ENCODE peak calls at places on chromosomes 16 and 17, in eight cellular contexts. X is neural progenitor cell; M is PC-9; E is HL-60; A is tibial nerve; Z is body of pancreas; V is CD8-positive, alpha-beta memory T cell; F is small intestine. H is an unnamed sample.

GRCh38 chr17:75814900-75815373 is 29.3 kb downstream of the UNC13D start:
- DNase-seq in X (no peak), M (peak), E (no peak), A (no peak), Z (no peak), V (peak), F (no peak), H (peak)

GRCh38 chr17:27950995-27951394 is 57.8 kb upstream of the LYRM9 start:
- DNase-seq in X (no peak), M (no peak), E (no peak), A (no peak), Z (no peak), V (no peak), F (no peak), H (no peak)

GRCh38 chr17:44606658-44607057 is 49.4 kb downstream of the FZD2 start:
- DNase-seq in X (no peak), M (no peak), E (no peak), A (no peak), Z (no peak), V (no peak), F (no peak), H (no peak)

GRCh38 chr16:1324286-1324826 is 9.1 kb upstream of the BAIAP3 start:
- DNase-seq in X (no peak), M (no peak), E (no peak), A (no peak), Z (no peak), V (no peak), F (no peak), H (no peak)

GRCh38 chr16:85126731-85127662 is 14.7 kb upstream of the CIBAR2 start:
- DNase-seq in X (peak), M (no peak), E (no peak), A (no peak), Z (peak), V (no peak), F (no peak), H (no peak)

GRCh38 chr17:61402978-61403845 is 3.6 kb downstream of the TBX2 start:
- DNase-seq in X (peak), M (no peak), E (no peak), A (peak), Z (no peak), V (no peak), F (no peak), H (no peak)

GRCh38 chr17:32007463-32008298 is 498 bp downstream of the LRRC37B start:
- DNase-seq in X (peak), M (peak), E (peak), A (no peak), Z (peak), V (peak), F (peak), H (no peak)

GRCh38 chr17:77691216-77692085 is 267.1 kb upstream of the TNRC6C start:
- DNase-seq in X (no peak), M (no peak), E (peak), A (no peak), Z (no peak), V (peak), F (no peak), H (peak)

GRCh38 chr16:75996491-75996890 is 270.2 kb upstream of the CPHXL start:
- DNase-seq in X (no peak), M (no peak), E (no peak), A (no peak), Z (no peak), V (no peak), F (no peak), H (no peak)

GRCh38 chr16:62256406-62256805 is 220.2 kb upstream of the CDH8 start:
- DNase-seq in X (peak), M (no peak), E (no peak), A (no peak), Z (no peak), V (no peak), F (no peak), H (no peak)

GRCh38 chr16:57191056-57191536 is 5.0 kb downstream of the RSPRY1 start:
- DNase-seq in X (no peak), M (no peak), E (no peak), A (no peak), Z (no peak), V (no peak), F (no peak), H (no peak)

GRCh38 chr17:49216953-49217650 is 6.6 kb downstream of the ABI3 start:
- DNase-seq in X (no peak), M (no peak), E (peak), A (peak), Z (peak), V (no peak), F (no peak), H (no peak)

GRCh38 chr16:10965440-10966039 is 21.2 kb downstream of the CLEC16A start:
- DNase-seq in X (no peak), M (no peak), E (no peak), A (no peak), Z (no peak), V (no peak), F (no peak), H (no peak)

GRCh38 chr17:76544123-76544915 is 4.5 kb downstream of the PRCD start:
- DNase-seq in X (no peak), M (no peak), E (no peak), A (no peak), Z (no peak), V (no peak), F (no peak), H (no peak)

GRCh38 chr16:87583453-87584131 is 18.7 kb upstream of the JPH3 start:
- DNase-seq in X (no peak), M (no peak), E (no peak), A (no peak), Z (no peak), V (no peak), F (no peak), H (no peak)

GRCh38 chr17:75346906-75347305 is 57.7 kb upstream of the SLC25A19 start:
- DNase-seq in X (peak), M (peak), E (no peak), A (no peak), Z (no peak), V (no peak), F (no peak), H (no peak)

GRCh38 chr17:11564483-11565380 is 33.5 kb upstream of the DNAH9 start:
- DNase-seq in X (no peak), M (no peak), E (no peak), A (no peak), Z (no peak), V (no peak), F (no peak), H (no peak)

GRCh38 chr17:42405963-42406495 is 17.0 kb downstream of the CAVIN1 start:
- DNase-seq in X (peak), M (peak), E (no peak), A (peak), Z (peak), V (peak), F (peak), H (peak)

GRCh38 chr17:63991611-63992010 is 6.5 kb upstream of the PRR29 start:
- DNase-seq in X (peak), M (no peak), E (no peak), A (no peak), Z (no peak), V (peak), F (no peak), H (peak)

GRCh38 chr17:2030779-2031163 is 818 bp downstream of the DPH1 start:
- DNase-seq in X (peak), M (no peak), E (no peak), A (no peak), Z (no peak), V (peak), F (no peak), H (no peak)

GRCh38 chr16:89572042-89572441 is 3.5 kb upstream of the CPNE7 start:
- DNase-seq in X (no peak), M (no peak), E (no peak), A (no peak), Z (no peak), V (no peak), F (no peak), H (no peak)

GRCh38 chr17:35750526-35751395 is 2.3 kb downstream of the GAS2L2 start:
- DNase-seq in X (no peak), M (no peak), E (no peak), A (no peak), Z (no peak), V (no peak), F (no peak), H (no peak)

GRCh38 chr16:7268182-7268581 is 64.5 kb upstream of the RBFOX1 start:
- DNase-seq in X (peak), M (peak), E (no peak), A (no peak), Z (peak), V (no peak), F (peak), H (no peak)

GRCh38 chr17:57033296-57033695 is 51.8 kb upstream of the AKAP1 start:
- DNase-seq in X (no peak), M (no peak), E (no peak), A (no peak), Z (peak), V (no peak), F (no peak), H (peak)

GRCh38 chr17:15496735-15497134 is 29.3 kb upstream of the CDRT4 start:
- DNase-seq in X (no peak), M (no peak), E (no peak), A (no peak), Z (no peak), V (no peak), F (no peak), H (no peak)

GRCh38 chr17:58066409-58066808 is 16.8 kb upstream of the DYNLL2 start:
- DNase-seq in X (no peak), M (no peak), E (no peak), A (no peak), Z (no peak), V (no peak), F (no peak), H (no peak)

GRCh38 chr16:47311738-47312505 is 148.9 kb downstream of the ITFG1 start:
- DNase-seq in X (peak), M (peak), E (no peak), A (no peak), Z (no peak), V (no peak), F (peak), H (no peak)

GRCh38 chr17:59418732-59419166 is 87.3 kb downstream of the YPEL2 start:
- DNase-seq in X (no peak), M (no peak), E (no peak), A (no peak), Z (no peak), V (no peak), F (no peak), H (no peak)

GRCh38 chr16:79169239-79169638 is 431.3 kb downstream of the MAF start:
- DNase-seq in X (peak), M (no peak), E (no peak), A (no peak), Z (no peak), V (no peak), F (no peak), H (no peak)

GRCh38 chr17:78599419-78599818 is 22.2 kb upstream of the DNAH17 start:
- DNase-seq in X (no peak), M (no peak), E (no peak), A (no peak), Z (no peak), V (no peak), F (no peak), H (no peak)

GRCh38 chr16:71855937-71856662 is 10.3 kb downstream of the ATXN1L start:
- DNase-seq in X (no peak), M (no peak), E (no peak), A (no peak), Z (no peak), V (peak), F (no peak), H (no peak)

GRCh38 chr16:24013733-24014645 is 178.2 kb downstream of the PRKCB start:
- DNase-seq in X (no peak), M (no peak), E (peak), A (no peak), Z (peak), V (peak), F (peak), H (no peak)
- H3K4me3 ChIP-seq in X (no peak), M (no peak), E (no peak), A (no peak), Z (no peak), V (no peak), F (no peak), H (no peak)

GRCh38 chr17:68394608-68395331 is 62.5 kb downstream of the WIPI1 start:
- DNase-seq in X (no peak), M (no peak), E (no peak), A (no peak), Z (no peak), V (no peak), F (no peak), H (peak)

GRCh38 chr17:68389041-68389440 is 68.3 kb downstream of the WIPI1 start:
- DNase-seq in X (no peak), M (no peak), E (no peak), A (no peak), Z (no peak), V (no peak), F (no peak), H (peak)

GRCh38 chr17:68387485-68387884 is 69.8 kb downstream of the WIPI1 start:
- DNase-seq in X (no peak), M (no peak), E (no peak), A (no peak), Z (no peak), V (no peak), F (no peak), H (peak)

GRCh38 chr17:68390888-68391545 is 66.3 kb downstream of the WIPI1 start:
- DNase-seq in X (peak), M (no peak), E (no peak), A (no peak), Z (no peak), V (no peak), F (no peak), H (peak)

GRCh38 chr17:68391561-68392268 is 65.6 kb downstream of the WIPI1 start:
- DNase-seq in X (no peak), M (no peak), E (no peak), A (no peak), Z (no peak), V (no peak), F (no peak), H (peak)
- H3K27ac ChIP-seq in X (no peak), M (no peak), E (no peak), A (peak), Z (no peak), V (no peak), F (no peak), H (peak)

GRCh38 chr16:27402964-27403600 is 1.1 kb downstream of the IL21R start:
- DNase-seq in X (no peak), M (no peak), E (no peak), A (no peak), Z (no peak), V (peak), F (no peak), H (peak)
- H3K4me3 ChIP-seq in X (no peak), M (no peak), E (no peak), A (peak), Z (no peak), V (peak), F (peak), H (peak)

DNA sequence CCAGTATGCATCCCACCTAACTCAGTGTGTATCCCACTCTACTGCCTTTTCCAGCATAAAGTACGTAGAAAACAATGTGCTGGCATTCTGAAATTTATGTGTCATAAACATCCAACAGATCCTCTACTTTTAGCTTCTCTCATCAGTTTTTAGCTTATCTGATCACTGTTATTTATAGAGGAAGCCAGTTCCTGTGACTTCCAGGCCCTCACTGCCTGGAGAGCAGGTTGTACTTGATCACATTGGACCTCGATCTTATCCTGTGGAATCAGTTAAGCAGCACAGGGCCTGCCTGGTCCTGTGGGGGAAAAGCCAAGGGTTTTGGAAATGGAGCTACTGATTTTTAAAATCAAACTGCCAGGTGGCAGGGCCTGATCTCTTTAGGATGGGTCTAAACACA is 30.8 kb downstream of the PRSS54 start:
- DNase-seq in X (no peak), M (no peak), E (no peak), A (no peak), Z (no peak), V (no peak), F (no peak), H (no peak)
- H3K27ac ChIP-seq in X (no peak), M (no peak), E (no peak), A (no peak), Z (no peak), V (peak), F (no peak), H (no peak)

GRCh38 chr17:39223907-39224777 is 1.6 kb downstream of the STAC2 start:
- DNase-seq in X (no peak), M (no peak), E (no peak), A (no peak), Z (no peak), V (no peak), F (no peak), H (no peak)
- H3K4me3 ChIP-seq in X (peak), M (no peak), E (no peak), A (peak), Z (no peak), V (no peak), F (no peak), H (peak)

GRCh38 chr16:12461201-12461600 is 342.5 kb downstream of the CPPED1 start:
- DNase-seq in X (no peak), M (no peak), E (no peak), A (no peak), Z (no peak), V (no peak), F (no peak), H (no peak)

GRCh38 chr16:12461971-12462370 is 341.7 kb downstream of the CPPED1 start:
- DNase-seq in X (no peak), M (no peak), E (no peak), A (no peak), Z (no peak), V (no peak), F (no peak), H (no peak)

GRCh38 chr16:12459993-12460392 is 343.7 kb downstream of the CPPED1 start:
- DNase-seq in X (no peak), M (no peak), E (no peak), A (no peak), Z (no peak), V (no peak), F (no peak), H (no peak)

GRCh38 chr16:12463961-12464360 is 339.7 kb downstream of the CPPED1 start:
- DNase-seq in X (no peak), M (no peak), E (no peak), A (no peak), Z (no peak), V (no peak), F (no peak), H (no peak)

GRCh38 chr16:12462690-12463646 is 340.7 kb downstream of the CPPED1 start:
- DNase-seq in X (no peak), M (no peak), E (no peak), A (no peak), Z (no peak), V (no peak), F (no peak), H (no peak)
- H3K27ac ChIP-seq in X (no peak), M (no peak), E (no peak), A (no peak), Z (no peak), V (no peak), F (no peak), H (no peak)

GRCh38 chr17:39014044-39014794 is 47.0 kb upstream of the FBXO47 start:
- DNase-seq in X (no peak), M (no peak), E (no peak), A (no peak), Z (no peak), V (no peak), F (peak), H (no peak)
- H3K4me3 ChIP-seq in X (no peak), M (no peak), E (no peak), A (no peak), Z (no peak), V (no peak), F (no peak), H (no peak)

GRCh38 chr17:62724398-62725146 is 83.5 kb downstream of the MARCHF10 start:
- DNase-seq in X (no peak), M (no peak), E (no peak), A (no peak), Z (no peak), V (peak), F (peak), H (no peak)
- H3K27ac ChIP-seq in X (no peak), M (no peak), E (no peak), A (no peak), Z (no peak), V (peak), F (peak), H (no peak)

H was measured in coronary artery.